ENCODE peak calls at places on chromosomes 1 and 21, in eight cellular contexts. W is lower lobe of right lung; B is body of pancreas; L is left cardiac atrium; Y is EL; F is stimulated activated CD4-positive, alpha-beta T cell treated with anti-CD3 and anti-CD28 coated beads, Interleukin-2, amount 100 ng/mL, for 48 hours; O is activated CD8-positive, alpha-beta memory T cell treated with anti-CD3 and anti-CD28 coated beads for 48 hours; Z is Calu3. M is an unnamed sample.
A peak's percentile ranks its signal among the peaks of the same experiment; 100 is the strongest.

GRCh38 chr1:54588377-54588776 is 34.9 kb downstream of the FAM151A start:
- DNase-seq in W (no peak), B (no peak), L (no peak), Y (no peak), F (no peak), O (no peak), Z (no peak), M (no peak)

GRCh38 chr21:43608225-43608624 is 51.1 kb downstream of the HSF2BP start:
- DNase-seq in W (no peak), B (no peak), L (no peak), Y (peak; percentile 84), F (no peak), O (no peak), Z (no peak), M (no peak)

GRCh38 chr1:232795497-232796068 is 9.6 kb upstream of the MAP10 start:
- DNase-seq in W (no peak), B (no peak), L (no peak), Y (no peak), F (no peak), O (no peak), Z (no peak), M (no peak)

GRCh38 chr1:42170779-42171621 is 6.5 kb upstream of the GUCA2A start:
- DNase-seq in W (peak; percentile 78), B (no peak), L (no peak), Y (no peak), F (no peak), O (no peak), Z (no peak), M (no peak)

GRCh38 chr1:54813479-54814147 is 12.5 kb upstream of the TTC22 start:
- DNase-seq in W (no peak), B (no peak), L (no peak), Y (no peak), F (no peak), O (no peak), Z (no peak), M (no peak)

GRCh38 chr21:45940621-45941337 is 40.8 kb upstream of the COL6A1 start:
- DNase-seq in W (no peak), B (no peak), L (no peak), Y (no peak), F (no peak), O (no peak), Z (no peak), M (no peak)

GRCh38 chr1:19484338-19484792 is 974 bp downstream of the CAPZB start:
- DNase-seq in W (peak; percentile 58), B (no peak), L (no peak), Y (no peak), F (no peak), O (no peak), Z (peak; percentile 7), M (no peak)

GRCh38 chr1:56033321-56034037 is 545.9 kb downstream of the PLPP3 start:
- DNase-seq in W (no peak), B (no peak), L (no peak), Y (no peak), F (no peak), O (no peak), Z (no peak), M (no peak)

GRCh38 chr1:3703786-3704396 is 48.4 kb upstream of the CCDC27 start:
- DNase-seq in W (no peak), B (no peak), L (no peak), Y (no peak), F (no peak), O (no peak), Z (no peak), M (no peak)

GRCh38 chr1:68128157-68128556 is 77.7 kb upstream of the DIRAS3 start:
- DNase-seq in W (no peak), B (no peak), L (no peak), Y (peak; percentile 59), F (no peak), O (no peak), Z (no peak), M (no peak)

GRCh38 chr1:41540886-41541591 is 56.6 kb upstream of the EDN2 start:
- DNase-seq in W (no peak), B (no peak), L (no peak), Y (no peak), F (no peak), O (no peak), Z (no peak), M (no peak)

GRCh38 chr1:76746195-76746594 is 121.1 kb upstream of the ST6GALNAC5 start:
- DNase-seq in W (no peak), B (no peak), L (no peak), Y (peak; percentile 31), F (no peak), O (no peak), Z (no peak), M (no peak)

GRCh38 chr1:62809788-62810187 is 25.9 kb downstream of the ATG4C start:
- DNase-seq in W (no peak), B (no peak), L (no peak), Y (no peak), F (no peak), O (no peak), Z (no peak), M (no peak)

GRCh38 chr1:218468707-218469106 is 123.6 kb downstream of the TGFB2 start:
- DNase-seq in W (no peak), B (no peak), L (no peak), Y (no peak), F (no peak), O (no peak), Z (no peak), M (no peak)

GRCh38 chr1:232143315-232143886 is 486.5 kb downstream of the SIPA1L2 start:
- DNase-seq in W (no peak), B (no peak), L (no peak), Y (no peak), F (no peak), O (no peak), Z (no peak), M (no peak)

GRCh38 chr1:9905010-9905409 is 5.1 kb downstream of the CTNNBIP1 start:
- DNase-seq in W (no peak), B (no peak), L (no peak), Y (peak; percentile 59), F (no peak), O (no peak), Z (no peak), M (no peak)

GRCh38 chr1:67888208-67888607 is 54.9 kb upstream of the GNG12 start:
- DNase-seq in W (no peak), B (no peak), L (no peak), Y (no peak), F (no peak), O (no peak), Z (no peak), M (no peak)

M was measured in mesothelial cell of epicardium.